ENCODE peak calls at places on chromosomes 2 and 18, in four cellular contexts. P is lung, J is HCT116, O is psoas muscle. Q is an unnamed sample.

GRCh38 chr2:105768961-105769452 is 24.3 kb downstream of the NCK2 start:
- DNase-seq in P (no peak), J (no peak), O (no peak), Q (no peak)

GRCh38 chr18:61400016-61400630 is 66.9 kb downstream of the CDH20 start:
- DNase-seq in P (no peak), J (no peak), O (no peak), Q (no peak)

GRCh38 chr18:58390399-58390798 is 238.5 kb downstream of the ALPK2 start:
- DNase-seq in P (no peak), J (no peak), O (peak; percentile 86), Q (peak; percentile 19)

GRCh38 chr2:57460875-57461274 is 585.7 kb upstream of the VRK2 start:
- DNase-seq in P (no peak), J (no peak), O (no peak), Q (no peak)

GRCh38 chr2:100139114-100139513 is 3.3 kb downstream of the AFF3 start:
- DNase-seq in P (no peak), J (no peak), O (no peak), Q (no peak)

GRCh38 chr2:137229834-137230233 is 464.5 kb downstream of the THSD7B start:
- DNase-seq in P (no peak), J (no peak), O (no peak), Q (no peak)

GRCh38 chr2:55296393-55296792 is 27.4 kb upstream of the MTIF2 start:
- DNase-seq in P (no peak), J (no peak), O (no peak), Q (no peak)

GRCh38 chr2:174025271-174026121 is 60.3 kb upstream of the SP3 start:
- DNase-seq in P (peak; percentile 68), J (no peak), O (peak; percentile 85), Q (no peak)

GRCh38 chr2:107932986-107933385 is 53.3 kb upstream of the SLC5A7 start:
- DNase-seq in P (no peak), J (no peak), O (no peak), Q (no peak)

GRCh38 chr2:227366861-227367800 is 12.0 kb downstream of the TM4SF20 start:
- DNase-seq in P (no peak), J (no peak), O (no peak), Q (peak; percentile 78)

GRCh38 chr2:212695426-212695825 is 156.8 kb upstream of the ERBB4 start:
- DNase-seq in P (no peak), J (no peak), O (no peak), Q (no peak)

GRCh38 chr2:70367722-70368323 is 66.0 kb upstream of the FAM136A start:
- DNase-seq in P (no peak), J (peak; percentile 15), O (no peak), Q (no peak)

GRCh38 chr2:147182260-147182659 is 662.6 kb upstream of the ACVR2A start:
- DNase-seq in P (no peak), J (no peak), O (no peak), Q (no peak)

GRCh38 chr2:164896634-164897033 is 55.0 kb upstream of the COBLL1 start:
- DNase-seq in P (no peak), J (peak; percentile 24), O (no peak), Q (no peak)

GRCh38 chr2:128371648-128372345 is 53.1 kb upstream of the HS6ST1 start:
- DNase-seq in P (no peak), J (no peak), O (no peak), Q (peak; percentile 46)

GRCh38 chr18:24885266-24885665 is 424.8 kb downstream of the HRH4 start:
- DNase-seq in P (no peak), J (no peak), O (no peak), Q (no peak)

GRCh38 chr18:7177131-7177744 is 53.7 kb upstream of the LRRC30 start:
- DNase-seq in P (peak; percentile 44), J (no peak), O (no peak), Q (no peak)

GRCh38 chr18:7170292-7170691 is 52.7 kb upstream of the LAMA1 start:
- DNase-seq in P (no peak), J (no peak), O (no peak), Q (no peak)

GRCh38 chr18:7173216-7173615 is 55.6 kb upstream of the LAMA1 start:
- DNase-seq in P (no peak), J (no peak), O (no peak), Q (no peak)

GRCh38 chr18:7172611-7173010 is 55.0 kb upstream of the LAMA1 start:
- DNase-seq in P (no peak), J (no peak), O (no peak), Q (no peak)

GRCh38 chr18:7174359-7175107 is 56.4 kb upstream of the LRRC30 start:
- DNase-seq in P (no peak), J (no peak), O (no peak), Q (no peak)
- TF ChIP-seq CTCF in P (no peak), J (no peak), O (peak; percentile 7), Q (no peak)

GRCh38 chr2:119293900-119294299 is 70.3 kb downstream of the STEAP3 start:
- DNase-seq in P (no peak), J (no peak), O (peak; percentile 59), Q (no peak)

GRCh38 chr2:119293254-119293653 is 69.6 kb downstream of the STEAP3 start:
- DNase-seq in P (no peak), J (no peak), O (no peak), Q (no peak)

GRCh38 chr2:119292226-119292625 is 68.6 kb downstream of the STEAP3 start:
- DNase-seq in P (no peak), J (no peak), O (no peak), Q (no peak)

GRCh38 chr2:119291588-119292167 is 68.0 kb downstream of the STEAP3 start:
- DNase-seq in P (no peak), J (no peak), O (no peak), Q (no peak)

DNA sequence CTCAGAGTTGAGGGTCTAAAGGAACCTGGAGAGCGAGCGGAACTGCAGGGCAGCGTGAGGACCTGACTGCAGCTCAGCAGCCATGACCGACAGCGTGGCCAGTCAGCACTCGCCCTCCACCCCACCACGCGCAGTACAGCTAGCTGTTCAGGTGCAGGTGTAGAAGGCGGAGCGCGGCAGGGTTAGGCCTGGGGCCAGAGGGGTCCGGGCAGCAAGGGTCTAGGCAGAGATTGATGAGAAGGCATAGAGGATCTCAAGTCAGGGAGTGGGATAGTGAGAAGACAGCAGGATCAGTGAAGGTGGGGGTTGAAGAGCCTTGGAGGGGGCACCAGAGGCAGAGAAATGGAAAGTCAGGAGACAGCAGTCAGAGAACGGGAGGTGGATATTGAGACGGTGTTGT is 71.0 kb downstream of the STEAP3 start:
- DNase-seq in P (no peak), J (no peak), O (no peak), Q (no peak)
- H3K27ac ChIP-seq in P (no peak overlapping the region), J (no peak overlapping the region), O (peak overlapping the region; percentile 57), Q (no peak overlapping the region)

GRCh38 chr18:44969214-44969842 is 288.6 kb downstream of the SETBP1 start:
- DNase-seq in P (no peak), J (no peak), O (no peak), Q (no peak)

GRCh38 chr18:44973282-44973681 is 292.6 kb downstream of the SETBP1 start:
- DNase-seq in P (no peak), J (no peak), O (no peak), Q (no peak)

GRCh38 chr18:44974174-44974573 is 293.5 kb downstream of the SETBP1 start:
- DNase-seq in P (no peak), J (no peak), O (no peak), Q (no peak)

GRCh38 chr18:44967599-44967998 is 286.9 kb downstream of the SETBP1 start:
- DNase-seq in P (no peak), J (no peak), O (no peak), Q (no peak)

GRCh38 chr18:44968336-44968735 is 287.6 kb downstream of the SETBP1 start:
- DNase-seq in P (no peak), J (no peak), O (no peak), Q (no peak)
- TF ChIP-seq CTCF in P (no peak), J (no peak), O (no peak), Q (no peak)

DNA sequence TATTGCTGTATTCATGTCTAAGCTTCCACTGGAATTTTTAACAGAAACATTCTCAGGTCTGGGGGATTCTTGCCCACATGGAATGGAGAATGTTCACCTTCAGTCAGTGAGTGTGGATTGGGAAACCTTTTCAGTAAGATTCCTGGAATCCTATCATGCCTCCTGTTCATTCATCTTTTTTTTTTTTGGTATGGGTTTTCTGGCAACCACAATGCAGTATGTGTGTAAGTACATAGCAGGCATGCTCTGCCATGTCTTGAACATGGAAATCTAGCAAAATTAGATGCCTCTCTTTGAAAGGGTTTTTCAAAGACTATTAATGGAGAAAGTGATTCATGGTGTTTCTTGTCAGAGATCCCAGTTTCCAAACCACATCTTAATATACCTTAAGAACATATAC is 176.5 kb downstream of the LTBP1 start:
- DNase-seq in P (no peak), J (no peak), O (no peak), Q (no peak)
- H3K27ac ChIP-seq in P (no peak overlapping the region), J (no peak overlapping the region), O (no peak overlapping the region), Q (peak overlapping the region; percentile 25)

GRCh38 chr2:240369725-240370585 is 65.5 kb upstream of the GPC1 start:
- DNase-seq in P (peak; percentile 77), J (peak; percentile 64), O (peak; percentile 95), Q (peak; percentile 91)
- TF ChIP-seq CTCF in P (no peak), J (no peak), O (no peak), Q (no peak)

GRCh38 chr2:190446750-190447516 is 38.8 kb downstream of the MFSD6 start:
- DNase-seq in P (no peak), J (no peak), O (no peak), Q (no peak)
- H3K27ac ChIP-seq in P (peak overlapping the region; percentile 45), J (no peak overlapping the region), O (no peak overlapping the region), Q (no peak overlapping the region)

DNA sequence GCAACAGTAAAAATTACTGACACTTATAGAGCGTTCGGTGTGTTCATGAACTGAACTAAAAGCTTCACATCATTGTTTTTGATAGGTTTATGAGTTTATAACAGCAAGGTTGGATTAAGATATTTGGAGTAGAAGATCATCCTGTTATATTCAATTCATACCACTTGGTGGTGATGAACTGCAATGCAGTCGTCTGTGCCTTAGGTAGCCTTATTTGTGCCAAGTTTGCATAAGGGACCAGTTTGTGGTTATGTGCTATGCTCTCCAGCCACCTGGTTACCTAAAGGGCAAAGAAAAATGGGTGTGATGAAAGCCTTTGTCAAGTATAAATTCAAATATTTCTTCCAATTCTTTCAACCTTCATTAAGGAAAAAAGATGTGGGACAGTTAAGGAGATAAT is 150.9 kb upstream of the KCNH7 start:
- DNase-seq in P (no peak), J (no peak), O (no peak), Q (no peak)
- TF ChIP-seq CTCF in P (no peak), J (peak; percentile 2), O (no peak), Q (no peak)

Q was measured in coronary artery.